ENCODE peak calls at places on chromosomes 1 and 21, in eight cellular contexts. One of them, this sample, is unnamed.

GRCh38 chr1:41368801-41369200 is 7.6 kb downstream of the FOXO6 start:
- DNase-seq in cardiac fibroblast: no peak
- DNase-seq in HL-60: no peak
- DNase-seq in epithelial cell of proximal tubule: no peak
- DNase-seq in heart left ventricle: no peak
- DNase-seq in Calu3: no peak
- DNase-seq in fibroblast of lung: no peak
- DNase-seq in A549: no peak
- DNase-seq in this sample: no peak

GRCh38 chr21:24514081-24514733 is 1093.1 kb downstream of the MRPL39 start:
- DNase-seq in cardiac fibroblast: peak
- DNase-seq in HL-60: no peak
- DNase-seq in epithelial cell of proximal tubule: no peak
- DNase-seq in heart left ventricle: no peak
- DNase-seq in Calu3: no peak
- DNase-seq in fibroblast of lung: no peak
- DNase-seq in A549: no peak
- DNase-seq in this sample: no peak

GRCh38 chr1:158374864-158375263 is 21.2 kb downstream of the CD1E start:
- DNase-seq in cardiac fibroblast: no peak
- DNase-seq in HL-60: no peak
- DNase-seq in epithelial cell of proximal tubule: no peak
- DNase-seq in heart left ventricle: no peak
- DNase-seq in Calu3: no peak
- DNase-seq in fibroblast of lung: no peak
- DNase-seq in A549: no peak
- DNase-seq in this sample: no peak

GRCh38 chr1:15525043-15525958 is 1.3 kb upstream of the CASP9 start:
- DNase-seq in cardiac fibroblast: no peak
- DNase-seq in HL-60: no peak
- DNase-seq in epithelial cell of proximal tubule: peak
- DNase-seq in heart left ventricle: no peak
- DNase-seq in Calu3: no peak
- DNase-seq in fibroblast of lung: peak
- DNase-seq in A549: peak
- DNase-seq in this sample: no peak

GRCh38 chr21:41428311-41428710 is 2.3 kb downstream of the MX1 start:
- DNase-seq in cardiac fibroblast: no peak
- DNase-seq in HL-60: no peak
- DNase-seq in epithelial cell of proximal tubule: no peak
- DNase-seq in heart left ventricle: no peak
- DNase-seq in Calu3: no peak
- DNase-seq in fibroblast of lung: no peak
- DNase-seq in A549: no peak
- DNase-seq in this sample: no peak

GRCh38 chr1:45177452-45177851 is 29.0 kb downstream of the ZSWIM5 start:
- DNase-seq in cardiac fibroblast: peak
- DNase-seq in HL-60: no peak
- DNase-seq in epithelial cell of proximal tubule: no peak
- DNase-seq in heart left ventricle: no peak
- DNase-seq in Calu3: no peak
- DNase-seq in fibroblast of lung: no peak
- DNase-seq in A549: no peak
- DNase-seq in this sample: no peak

GRCh38 chr1:56477164-56478111 is 101.9 kb downstream of the PLPP3 start:
- DNase-seq in cardiac fibroblast: peak
- DNase-seq in HL-60: no peak
- DNase-seq in epithelial cell of proximal tubule: peak
- DNase-seq in heart left ventricle: peak
- DNase-seq in Calu3: peak
- DNase-seq in fibroblast of lung: peak
- DNase-seq in A549: no peak
- DNase-seq in this sample: peak

GRCh38 chr1:213070399-213070798 is 19.4 kb downstream of the RPS6KC1 start:
- DNase-seq in cardiac fibroblast: peak
- DNase-seq in HL-60: peak
- DNase-seq in epithelial cell of proximal tubule: no peak
- DNase-seq in heart left ventricle: no peak
- DNase-seq in Calu3: peak
- DNase-seq in fibroblast of lung: peak
- DNase-seq in A549: no peak
- DNase-seq in this sample: no peak

GRCh38 chr1:87045757-87046422 is 131.5 kb downstream of the HS2ST1 start:
- DNase-seq in cardiac fibroblast: no peak
- DNase-seq in HL-60: peak
- DNase-seq in epithelial cell of proximal tubule: no peak
- DNase-seq in heart left ventricle: no peak
- DNase-seq in Calu3: no peak
- DNase-seq in fibroblast of lung: peak
- DNase-seq in A549: no peak
- DNase-seq in this sample: no peak

GRCh38 chr1:38611661-38612211 is 247.8 kb downstream of the RRAGC start:
- DNase-seq in cardiac fibroblast: no peak
- DNase-seq in HL-60: no peak
- DNase-seq in epithelial cell of proximal tubule: no peak
- DNase-seq in heart left ventricle: no peak
- DNase-seq in Calu3: no peak
- DNase-seq in fibroblast of lung: no peak
- DNase-seq in A549: no peak
- DNase-seq in this sample: peak

DNA sequence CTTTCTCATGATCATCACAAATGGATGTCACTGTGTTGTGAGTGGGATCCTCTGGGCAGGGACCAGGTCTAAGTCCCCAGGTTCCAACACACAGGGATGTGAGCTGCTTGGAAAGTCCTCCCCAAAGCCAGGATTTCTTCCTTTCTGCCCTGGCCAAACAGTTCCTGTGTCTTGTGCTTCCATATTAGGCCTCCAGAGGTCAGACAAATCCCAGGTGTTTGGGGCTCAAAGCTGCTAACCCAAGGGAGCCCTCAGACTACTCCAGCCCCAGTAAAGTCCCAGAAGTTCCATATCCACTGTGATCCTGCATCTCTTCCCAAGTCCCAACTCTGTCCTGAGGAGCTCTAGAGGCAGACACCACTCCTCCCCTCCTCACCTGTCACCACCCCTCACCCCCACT is 27.7 kb upstream of the MAGOH start:
- DNase-seq in cardiac fibroblast: peak
- DNase-seq in HL-60: no peak
- DNase-seq in epithelial cell of proximal tubule: no peak
- DNase-seq in heart left ventricle: no peak
- DNase-seq in Calu3: peak
- DNase-seq in fibroblast of lung: no peak
- DNase-seq in A549: peak
- DNase-seq in this sample: no peak
- TF ChIP-seq CTCF in cardiac fibroblast: no peak
- TF ChIP-seq CTCF in HL-60: no peak
- TF ChIP-seq CTCF in epithelial cell of proximal tubule: peak
- TF ChIP-seq CTCF in heart left ventricle: no peak
- TF ChIP-seq CTCF in Calu3: no peak
- TF ChIP-seq CTCF in fibroblast of lung: no peak
- TF ChIP-seq CTCF in A549: peak
- TF ChIP-seq CTCF in this sample: no peak

GRCh38 chr1:230267338-230268065 is 158.6 kb downstream of the PGBD5 start:
- DNase-seq in cardiac fibroblast: no peak
- DNase-seq in HL-60: no peak
- DNase-seq in epithelial cell of proximal tubule: no peak
- DNase-seq in heart left ventricle: no peak
- DNase-seq in Calu3: no peak
- DNase-seq in fibroblast of lung: no peak
- DNase-seq in A549: no peak
- DNase-seq in this sample: no peak

GRCh38 chr1:230270185-230270939 is 155.8 kb downstream of the PGBD5 start:
- DNase-seq in cardiac fibroblast: peak
- DNase-seq in HL-60: peak
- DNase-seq in epithelial cell of proximal tubule: no peak
- DNase-seq in heart left ventricle: no peak
- DNase-seq in Calu3: no peak
- DNase-seq in fibroblast of lung: peak
- DNase-seq in A549: no peak
- DNase-seq in this sample: no peak

GRCh38 chr1:230270940-230271325 is 155.2 kb downstream of the PGBD5 start:
- DNase-seq in cardiac fibroblast: no peak
- DNase-seq in HL-60: no peak
- DNase-seq in epithelial cell of proximal tubule: no peak
- DNase-seq in heart left ventricle: no peak
- DNase-seq in Calu3: no peak
- DNase-seq in fibroblast of lung: peak
- DNase-seq in A549: no peak
- DNase-seq in this sample: no peak

GRCh38 chr1:230266456-230266855 is 159.7 kb downstream of the PGBD5 start:
- DNase-seq in cardiac fibroblast: no peak
- DNase-seq in HL-60: no peak
- DNase-seq in epithelial cell of proximal tubule: no peak
- DNase-seq in heart left ventricle: no peak
- DNase-seq in Calu3: no peak
- DNase-seq in fibroblast of lung: no peak
- DNase-seq in A549: no peak
- DNase-seq in this sample: no peak

DNA sequence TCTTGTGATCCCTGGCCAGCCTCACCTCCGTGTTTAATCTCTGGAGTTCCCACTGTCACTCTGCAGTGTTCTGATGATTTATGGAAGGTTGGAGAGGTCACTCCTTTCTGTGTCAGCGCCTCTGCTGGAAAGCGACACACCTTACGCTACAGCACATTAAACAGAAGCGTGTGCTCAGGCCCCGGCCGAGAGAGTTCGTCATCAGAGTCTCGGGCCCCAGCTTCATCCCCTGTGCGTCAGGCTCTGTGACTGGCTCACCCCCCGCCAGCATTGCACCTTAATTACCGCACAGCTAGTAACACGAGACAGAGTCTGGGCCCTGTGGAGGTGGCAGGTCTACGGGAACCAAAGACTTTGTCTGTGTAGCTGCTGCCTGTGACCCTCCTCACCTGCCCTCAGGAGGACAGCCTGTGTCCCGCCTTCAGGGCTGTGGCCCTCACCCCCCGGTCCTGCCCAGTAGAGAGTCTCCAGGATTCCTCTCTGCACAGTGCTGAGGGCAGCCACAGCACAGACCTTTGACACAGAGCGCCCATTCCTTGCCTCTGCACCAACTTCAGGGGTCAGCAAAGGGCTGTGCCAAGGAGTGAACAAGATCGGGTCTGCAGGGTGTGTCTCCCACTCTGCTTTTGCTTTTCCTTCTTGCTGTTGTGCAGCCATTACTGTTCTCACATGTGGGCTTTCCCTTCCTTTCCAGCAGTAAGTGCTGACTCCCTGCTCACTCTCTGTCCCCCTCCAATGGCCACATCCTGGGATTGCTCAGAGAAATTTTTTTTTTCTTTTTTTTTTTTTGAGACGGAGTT is 157.6 kb downstream of the PGBD5 start:
- DNase-seq in cardiac fibroblast: peak
- DNase-seq in HL-60: peak
- DNase-seq in epithelial cell of proximal tubule: no peak
- DNase-seq in heart left ventricle: no peak
- DNase-seq in Calu3: peak
- DNase-seq in fibroblast of lung: peak
- DNase-seq in A549: peak
- DNase-seq in this sample: no peak
- TF ChIP-seq CTCF in cardiac fibroblast: peak
- TF ChIP-seq CTCF in HL-60: no peak
- TF ChIP-seq CTCF in epithelial cell of proximal tubule: peak
- TF ChIP-seq CTCF in heart left ventricle: peak
- TF ChIP-seq CTCF in Calu3: peak
- TF ChIP-seq CTCF in fibroblast of lung: peak
- TF ChIP-seq CTCF in A549: peak
- TF ChIP-seq CTCF in this sample: peak

GRCh38 chr1:185593271-185593670 is 140.9 kb upstream of the HMCN1 start:
- DNase-seq in cardiac fibroblast: peak
- DNase-seq in HL-60: no peak
- DNase-seq in epithelial cell of proximal tubule: no peak
- DNase-seq in heart left ventricle: no peak
- DNase-seq in Calu3: no peak
- DNase-seq in fibroblast of lung: no peak
- DNase-seq in A549: no peak
- DNase-seq in this sample: no peak

GRCh38 chr1:185601189-185601588 is 133.0 kb upstream of the HMCN1 start:
- DNase-seq in cardiac fibroblast: no peak
- DNase-seq in HL-60: no peak
- DNase-seq in epithelial cell of proximal tubule: no peak
- DNase-seq in heart left ventricle: no peak
- DNase-seq in Calu3: no peak
- DNase-seq in fibroblast of lung: no peak
- DNase-seq in A549: no peak
- DNase-seq in this sample: no peak

GRCh38 chr1:185594786-185595410 is 139.3 kb upstream of the HMCN1 start:
- DNase-seq in cardiac fibroblast: no peak
- DNase-seq in HL-60: no peak
- DNase-seq in epithelial cell of proximal tubule: no peak
- DNase-seq in heart left ventricle: no peak
- DNase-seq in Calu3: no peak
- DNase-seq in fibroblast of lung: no peak
- DNase-seq in A549: no peak
- DNase-seq in this sample: no peak

GRCh38 chr1:185598326-185598725 is 135.9 kb upstream of the HMCN1 start:
- DNase-seq in cardiac fibroblast: no peak
- DNase-seq in HL-60: no peak
- DNase-seq in epithelial cell of proximal tubule: no peak
- DNase-seq in heart left ventricle: no peak
- DNase-seq in Calu3: no peak
- DNase-seq in fibroblast of lung: no peak
- DNase-seq in A549: no peak
- DNase-seq in this sample: no peak

DNA sequence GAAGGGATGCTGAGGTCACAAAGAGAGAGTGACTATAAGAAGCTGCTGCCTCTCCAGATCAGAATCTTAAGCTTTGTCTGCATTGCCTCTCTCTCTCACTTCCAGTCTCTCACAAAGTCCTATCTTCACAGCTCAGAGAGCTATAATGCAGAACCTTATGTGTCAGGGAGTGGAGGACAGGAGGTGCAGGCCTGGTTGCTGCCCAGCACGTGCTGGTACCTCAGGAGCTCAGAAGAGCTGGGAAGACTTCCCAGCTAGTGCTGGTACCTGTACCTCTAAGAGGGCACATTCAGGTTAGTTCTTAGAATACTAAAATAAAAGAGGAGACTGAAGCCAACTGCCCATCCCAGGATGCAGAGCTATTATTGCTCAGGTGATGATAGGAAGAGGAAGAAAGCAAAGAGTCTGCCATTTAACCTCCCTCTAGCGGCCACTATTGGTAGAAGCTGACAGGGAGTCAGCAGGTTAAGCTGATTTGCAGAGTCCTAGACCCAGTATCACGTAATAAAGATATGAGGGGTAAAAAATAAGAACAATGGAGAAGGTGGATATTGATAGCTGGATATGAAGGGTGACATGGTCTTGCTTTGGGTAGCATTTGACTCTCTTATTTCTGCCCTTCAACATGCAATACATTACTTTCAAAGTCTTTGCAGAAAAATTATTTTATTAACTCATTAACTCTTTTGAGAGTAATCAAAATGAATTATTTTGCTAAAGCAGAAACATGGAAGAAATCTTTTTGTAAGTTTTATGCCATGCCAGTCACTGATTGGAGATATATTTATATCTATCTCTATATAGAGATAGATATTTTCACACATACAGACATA is 138.1 kb upstream of the HMCN1 start:
- DNase-seq in cardiac fibroblast: peak
- DNase-seq in HL-60: peak
- DNase-seq in epithelial cell of proximal tubule: no peak
- DNase-seq in heart left ventricle: no peak
- DNase-seq in Calu3: peak
- DNase-seq in fibroblast of lung: peak
- DNase-seq in A549: peak
- DNase-seq in this sample: peak
- TF ChIP-seq CTCF in cardiac fibroblast: peak
- TF ChIP-seq CTCF in HL-60: peak
- TF ChIP-seq CTCF in epithelial cell of proximal tubule: peak
- TF ChIP-seq CTCF in heart left ventricle: peak
- TF ChIP-seq CTCF in Calu3: peak
- TF ChIP-seq CTCF in fibroblast of lung: peak
- TF ChIP-seq CTCF in A549: peak
- TF ChIP-seq CTCF in this sample: peak

GRCh38 chr1:111656093-111657017 is 36.8 kb downstream of the RAP1A start:
- DNase-seq in cardiac fibroblast: peak
- DNase-seq in HL-60: peak
- DNase-seq in epithelial cell of proximal tubule: peak
- DNase-seq in heart left ventricle: no peak
- DNase-seq in Calu3: peak
- DNase-seq in fibroblast of lung: peak
- DNase-seq in A549: peak
- DNase-seq in this sample: no peak
- TF ChIP-seq CTCF in cardiac fibroblast: peak
- TF ChIP-seq CTCF in HL-60: no peak
- TF ChIP-seq CTCF in epithelial cell of proximal tubule: peak
- TF ChIP-seq CTCF in heart left ventricle: peak
- TF ChIP-seq CTCF in Calu3: peak
- TF ChIP-seq CTCF in fibroblast of lung: peak
- TF ChIP-seq CTCF in A549: peak
- TF ChIP-seq CTCF in this sample: peak

This sample was measured in glutamatergic neuron.